ENCODE peak calls at places on chromosomes 6 and 20, in six cellular contexts. F is neural progenitor cell, S is IMR-90, Q is lower lobe of right lung, D is heart right ventricle, R is Peyer's patch. T is an unnamed sample.

GRCh38 chr6:166438211-166438861 is 55.6 kb upstream of the MPC1 start:
- DNase-seq in F (no peak), D (no peak), Q (no peak), R (no peak), S (no peak), T (no peak)

GRCh38 chr6:39884696-39885095 is 49.6 kb downstream of the MOCS1 start:
- DNase-seq in S (peak), F (no peak), R (no peak), D (no peak), Q (no peak), T (no peak)

GRCh38 chr6:13924146-13924948 is 405 bp upstream of the RNF182 start:
- DNase-seq in D (peak), Q (peak), S (peak), R (no peak), F (peak), T (no peak)

GRCh38 chr6:119112856-119113530 is 34.5 kb upstream of the FAM184A start:
- DNase-seq in D (no peak), Q (no peak), S (no peak), R (no peak), F (no peak), T (no peak)

GRCh38 chr6:140846518-140847277 is 1286.0 kb upstream of the GJE1 start:
- DNase-seq in Q (no peak), D (no peak), F (no peak), R (no peak), S (peak), T (no peak)

GRCh38 chr6:127841811-127842210 is 59.0 kb downstream of the THEMIS start:
- DNase-seq in Q (no peak), R (no peak), S (peak), F (no peak), D (no peak), T (no peak)

GRCh38 chr20:47610247-47610944 is 108.7 kb downstream of the NCOA3 start:
- DNase-seq in S (peak), R (peak), D (no peak), Q (no peak), F (no peak), T (peak)

GRCh38 chr20:3121271-3121911 is 36.9 kb upstream of the AVP start:
- DNase-seq in S (no peak), D (no peak), F (no peak), Q (no peak), R (no peak), T (no peak)

GRCh38 chr20:5513975-5514516 is 197.3 kb upstream of the PROKR2 start:
- DNase-seq in F (no peak), R (no peak), Q (no peak), D (no peak), S (peak), T (no peak)

GRCh38 chr6:147135211-147135672 is 69.0 kb upstream of the STXBP5 start:
- DNase-seq in R (no peak), D (no peak), S (peak), Q (no peak), F (no peak), T (no peak)

GRCh38 chr20:17427646-17428045 is 103.5 kb downstream of the BFSP1 start:
- DNase-seq in Q (no peak), D (no peak), F (no peak), S (no peak), R (no peak), T (no peak)

GRCh38 chr6:52973013-52973412 is 22.1 kb downstream of the GSTA4 start:
- DNase-seq in S (no peak), R (no peak), D (no peak), F (no peak), Q (no peak), T (no peak)

GRCh38 chr6:88780714-88781389 is 182.6 kb downstream of the RNGTT start:
- DNase-seq in F (peak), S (peak), R (peak), D (no peak), Q (no peak), T (peak)

GRCh38 chr6:109623288-109623687 is 67.7 kb downstream of the AK9 start:
- DNase-seq in R (no peak), S (no peak), Q (no peak), D (no peak), F (no peak), T (no peak)

GRCh38 chr6:5457036-5457435 is 195.7 kb downstream of the FARS2 start:
- DNase-seq in R (no peak), F (no peak), D (no peak), Q (no peak), S (peak), T (no peak)

GRCh38 chr6:118632359-118632758 is 19.0 kb downstream of the CEP85L start:
- DNase-seq in F (no peak), S (no peak), D (no peak), Q (no peak), R (no peak), T (no peak)

GRCh38 chr6:170235726-170236125 is 55.2 kb downstream of the DLL1 start:
- DNase-seq in Q (no peak), S (no peak), R (no peak), F (peak), D (no peak), T (no peak)

GRCh38 chr6:26272171-26272631 is 92.8 kb upstream of the BTN3A2 start:
- DNase-seq in F (peak), D (peak), Q (peak), S (no peak), R (peak), T (no peak)

GRCh38 chr6:116280161-116280959 is 630 bp upstream of the TSPYL1 start:
- DNase-seq in F (no peak), R (no peak), S (peak), D (no peak), Q (no peak), T (no peak)

GRCh38 chr6:158560787-158561246 is 926 bp downstream of the TMEM181 start:
- DNase-seq in F (peak), R (no peak), S (no peak), Q (peak), D (no peak), T (no peak)

GRCh38 chr6:3341467-3341866 is 82.7 kb downstream of the PSMG4 start:
- DNase-seq in F (peak), R (no peak), Q (no peak), D (no peak), S (peak), T (no peak)

GRCh38 chr20:37526238-37526838 is 1.3 kb downstream of the BLCAP start:
- DNase-seq in R (no peak), D (no peak), F (peak), S (peak), Q (no peak), T (no peak)

GRCh38 chr6:18387061-18387721 is at the start of gene RNF144B:
- DNase-seq in R (peak), Q (peak), D (peak), S (peak), F (peak), T (peak)

GRCh38 chr6:105587349-105588115 is 184.7 kb upstream of the PREP start:
- DNase-seq in F (no peak), S (peak), R (no peak), Q (no peak), D (no peak), T (no peak)

GRCh38 chr20:31652917-31653385 is 15.2 kb downstream of the COX4I2 start:
- DNase-seq in S (peak), R (no peak), D (no peak), Q (no peak), F (no peak), T (no peak)

GRCh38 chr6:125839471-125839870 is 48.7 kb downstream of the NCOA7 start:
- DNase-seq in D (no peak), S (peak), F (no peak), R (no peak), Q (no peak), T (no peak)

GRCh38 chr6:1237636-1238035 is 74.3 kb upstream of the FOXQ1 start:
- DNase-seq in R (no peak), D (no peak), F (no peak), S (no peak), Q (no peak), T (no peak)

GRCh38 chr20:40462600-40462999 is 226.4 kb downstream of the MAFB start:
- DNase-seq in Q (no peak), F (no peak), R (no peak), D (no peak), S (no peak), T (no peak)

GRCh38 chr6:8269094-8269493 is 166.3 kb downstream of the SLC35B3 start:
- DNase-seq in D (no peak), S (no peak), R (no peak), F (no peak), Q (no peak), T (no peak)

DNA sequence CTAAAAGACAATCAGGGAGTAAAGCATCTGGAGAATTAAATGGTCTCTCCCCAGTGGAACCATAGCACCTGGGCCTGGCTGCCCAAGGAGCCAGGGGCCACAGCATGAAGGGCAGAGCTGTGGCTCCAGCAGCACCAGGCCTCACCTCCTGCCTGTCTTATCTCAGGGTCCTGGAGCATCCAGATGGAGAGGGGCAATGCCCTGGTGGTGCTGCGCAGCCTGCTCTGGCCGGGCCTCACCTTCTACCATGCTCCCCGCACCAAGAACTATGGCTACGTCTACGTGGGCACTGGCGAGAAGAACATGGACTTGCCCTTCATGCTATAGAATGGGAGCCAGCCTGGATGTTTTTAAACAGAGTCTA is 17.0 kb downstream of the MRPS18A start:
- DNase-seq in F (no peak), Q (no peak), R (no peak), D (no peak), S (no peak), T (no peak)
- H3K27ac ChIP-seq in F (no peak), Q (no peak), R (no peak), D (peak), S (no peak), T (peak)

DNA sequence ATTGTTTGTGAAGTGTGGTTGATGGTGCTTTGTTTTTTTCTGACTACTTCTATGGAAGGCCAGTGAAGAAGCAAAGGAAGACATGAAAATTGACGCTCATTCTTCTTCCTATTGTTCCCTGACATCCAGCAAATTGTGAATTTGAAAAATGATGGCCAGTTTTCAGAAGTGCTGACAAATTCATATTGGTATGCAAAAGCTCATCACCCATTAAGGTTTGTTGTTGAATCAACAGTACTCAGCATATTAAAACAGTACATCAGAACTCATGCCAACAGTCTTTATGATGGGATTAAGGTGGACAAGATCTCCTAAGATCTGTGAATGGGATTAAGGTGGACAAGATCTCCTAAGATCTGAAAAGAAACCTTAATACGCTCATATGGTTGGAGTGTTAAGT is 1.0 kb upstream of the MTG2 start:
- DNase-seq in R (no peak), F (no peak), Q (no peak), D (no peak), S (no peak), T (no peak)
- H3K4me3 ChIP-seq in R (peak), F (peak), Q (peak), D (peak), S (peak), T (peak)

DNA sequence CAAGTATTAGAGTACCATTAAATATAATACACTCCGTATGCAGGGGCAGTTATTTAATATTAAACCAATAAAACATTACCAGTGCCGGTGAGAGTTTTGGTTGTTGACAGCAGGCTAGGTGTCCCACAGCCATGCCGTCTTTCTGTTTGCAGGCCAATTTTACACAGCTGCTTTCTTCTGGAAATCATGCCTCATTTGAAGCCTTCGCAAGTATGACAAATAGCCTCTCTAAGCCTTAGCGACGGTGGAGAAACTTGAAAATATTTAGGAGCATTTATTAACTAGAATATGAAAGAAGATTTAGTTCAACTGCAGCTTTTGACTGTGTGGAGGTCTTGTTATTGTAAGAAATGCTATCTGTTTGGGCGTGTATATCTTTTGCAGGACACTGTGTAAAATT is 226.0 kb downstream of the BMP2 start:
- DNase-seq in S (no peak), R (no peak), F (no peak), Q (no peak), D (no peak), T (no peak)
- H3K27ac ChIP-seq in S (no peak), R (no peak), F (no peak), Q (no peak), D (no peak), T (no peak)

GRCh38 chr6:37059344-37060194 is 54.1 kb downstream of the FGD2 start:
- DNase-seq in S (peak), R (no peak), D (peak), F (peak), Q (peak), T (peak)
- H3K4me3 ChIP-seq in S (peak), R (peak), D (no peak), F (peak), Q (no peak), T (peak)

GRCh38 chr20:43190332-43190953 is 737 bp upstream of the PTPRT start:
- DNase-seq in Q (no peak), S (no peak), R (no peak), D (no peak), F (peak), T (no peak)
- H3K27ac ChIP-seq in Q (no peak), S (no peak), R (no peak), D (no peak), F (no peak), T (no peak)

GRCh38 chr6:167848783-167849182 is 22.1 kb downstream of the AFDN start:
- DNase-seq in S (no peak), R (no peak), F (no peak), D (no peak), Q (no peak), T (no peak)
- H3K4me3 ChIP-seq in S (no peak), R (no peak), F (no peak), D (no peak), Q (no peak), T (no peak)

GRCh38 chr6:11762782-11763459 is 15.7 kb downstream of the ADTRP start:
- DNase-seq in F (no peak), D (no peak), R (no peak), Q (no peak), S (no peak), T (no peak)
- H3K27ac ChIP-seq in F (no peak), D (no peak), R (peak), Q (no peak), S (no peak), T (peak)